ENCODE peak calls at places on chromosomes 3 and 15, in six cellular contexts. E, Q, G, D, O and R are unnamed samples. For H3K9me2, the result is how much of the 10 kb centered on the place peaks cover.

GRCh38 chr3:62332771-62333381 is 40.5 kb downstream of the FEZF2 start:
- DNase-seq in E (no peak), Q (peak), G (peak), D (peak), O (peak), R (peak)

GRCh38 chr15:52800852-52801747 is 11.0 kb upstream of the ONECUT1 start:
- DNase-seq in E (no peak), Q (no peak), G (no peak), D (no peak), O (peak), R (no peak)

GRCh38 chr3:147130461-147130860 is 275.9 kb downstream of the ZIC4 start:
- DNase-seq in E (no peak), Q (peak), G (no peak), D (no peak), O (no peak), R (no peak)

GRCh38 chr3:184583345-184584000 is 21.9 kb downstream of the EPHB3 start:
- DNase-seq in E (no peak), Q (no peak), G (no peak), D (peak), O (no peak), R (peak)

GRCh38 chr3:172367205-172368105 is 80.8 kb downstream of the GHSR start:
- DNase-seq in E (no peak), Q (no peak), G (no peak), D (no peak), O (no peak), R (peak)

GRCh38 chr15:45640610-45641009 is 5.8 kb downstream of the SQOR start:
- DNase-seq in E (peak), Q (peak), G (no peak), D (peak), O (no peak), R (no peak)

GRCh38 chr3:195184716-195185421 is 86.1 kb downstream of the XXYLT1 start:
- DNase-seq in E (no peak), Q (no peak), G (no peak), D (no peak), O (no peak), R (no peak)

GRCh38 chr3:143119974-143120715 is 574 bp downstream of the CHST2 start:
- DNase-seq in E (no peak), Q (no peak), G (peak), D (peak), O (peak), R (peak)

GRCh38 chr3:72031581-72031980 is 246.6 kb upstream of the PROK2 start:
- DNase-seq in E (no peak), Q (peak), G (no peak), D (no peak), O (no peak), R (no peak)

GRCh38 chr3:140629351-140630137 is 48.3 kb upstream of the TRIM42 start:
- DNase-seq in E (peak), Q (peak), G (no peak), D (peak), O (no peak), R (no peak)

GRCh38 chr3:64400706-64401105 is 175.4 kb upstream of the PRICKLE2 start:
- DNase-seq in E (no peak), Q (no peak), G (no peak), D (no peak), O (no peak), R (no peak)

GRCh38 chr15:28896944-28897343 is 11.2 kb downstream of the APBA2 start:
- DNase-seq in E (no peak), Q (peak), G (no peak), D (no peak), O (no peak), R (no peak)

GRCh38 chr3:129449279-129450115 is 9.5 kb downstream of the IFT122 start:
- DNase-seq in E (no peak), Q (no peak), G (no peak), D (no peak), O (peak), R (no peak)

GRCh38 chr3:158727499-158728377 is 4.5 kb downstream of the RARRES1 start:
- DNase-seq in E (peak), Q (peak), G (peak), D (peak), O (peak), R (peak)

GRCh38 chr3:11720220-11721113 is 76.8 kb upstream of the VGLL4 start:
- DNase-seq in E (peak), Q (peak), G (peak), D (peak), O (peak), R (peak)

GRCh38 chr3:134350861-134351311 is 23.4 kb downstream of the AMOTL2 start:
- DNase-seq in E (peak), Q (peak), G (no peak), D (no peak), O (no peak), R (no peak)

GRCh38 chr3:123150449-123150954 is 51.2 kb upstream of the SEC22A start:
- DNase-seq in E (no peak), Q (no peak), G (no peak), D (no peak), O (no peak), R (no peak)

GRCh38 chr15:25883860-25884259 is 20.7 kb upstream of the ATP10A start:
- DNase-seq in E (no peak), Q (peak), G (no peak), D (no peak), O (no peak), R (no peak)

GRCh38 chr15:43302155-43302554 is 28.2 kb downstream of the LCMT2 start:
- DNase-seq in E (no peak), Q (no peak), G (no peak), D (no peak), O (no peak), R (no peak)

GRCh38 chr3:133377396-133377795 is 22.5 kb upstream of the BFSP2 start:
- DNase-seq in E (no peak), Q (peak), G (peak), D (peak), O (peak), R (peak)

GRCh38 chr3:43034200-43034599 is 55.1 kb downstream of the GASK1A start:
- DNase-seq in E (no peak), Q (no peak), G (no peak), D (no peak), O (no peak), R (no peak)

GRCh38 chr3:71919572-71919971 is 134.6 kb upstream of the PROK2 start:
- DNase-seq in E (no peak), Q (no peak), G (no peak), D (no peak), O (no peak), R (no peak)

GRCh38 chr3:6860149-6860548 is 766 bp upstream of the GRM7 start:
- DNase-seq in E (no peak), Q (no peak), G (no peak), D (no peak), O (no peak), R (peak)

GRCh38 chr15:59105839-59106238 is 893 bp downstream of the CCNB2 start:
- DNase-seq in E (no peak), Q (peak), G (peak), D (no peak), O (peak), R (peak)

GRCh38 chr15:72421484-72421883 is 23.4 kb downstream of the TMEM202 start:
- DNase-seq in E (no peak), Q (no peak), G (no peak), D (no peak), O (no peak), R (no peak)

GRCh38 chr15:72426753-72427152 is 28.6 kb downstream of the TMEM202 start:
- DNase-seq in E (no peak), Q (no peak), G (no peak), D (no peak), O (no peak), R (no peak)

GRCh38 chr15:72420580-72420979 is 22.5 kb downstream of the TMEM202 start:
- DNase-seq in E (no peak), Q (no peak), G (no peak), D (no peak), O (no peak), R (no peak)

DNA sequence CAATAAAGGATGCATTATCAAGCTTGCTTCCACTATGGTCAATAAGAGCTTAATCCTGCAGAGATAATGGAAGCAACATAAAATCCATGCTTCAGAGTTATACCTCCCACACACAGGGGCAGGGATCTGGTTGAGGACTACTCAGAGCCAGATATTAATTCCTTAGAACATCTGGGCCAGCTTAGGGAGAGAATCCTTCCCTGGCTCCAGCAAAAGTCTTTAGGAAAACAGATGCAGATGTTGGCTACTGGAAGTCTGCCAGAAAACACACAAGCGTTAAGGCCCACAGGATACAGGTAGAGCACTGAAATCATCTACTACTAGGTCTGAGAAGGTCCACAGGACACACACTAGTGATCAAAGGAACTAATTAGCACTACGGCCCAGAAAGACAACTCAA is 25.2 kb downstream of the TMEM202 start:
- DNase-seq in E (no peak), Q (no peak), G (no peak), D (peak), O (no peak), R (no peak)
- H3K9me2 ChIP-seq in E (under half), Q (under half), G (under half), D (under half), O (under half), R (under half)

GRCh38 chr3:56954125-56954524 is 106.3 kb upstream of the SPATA12 start:
- DNase-seq in E (no peak), Q (no peak), G (no peak), D (no peak), O (no peak), R (no peak)

GRCh38 chr3:56958879-56959607 is 101.4 kb upstream of the SPATA12 start:
- DNase-seq in E (no peak), Q (no peak), G (peak), D (no peak), O (no peak), R (no peak)

GRCh38 chr3:56957520-56957919 is 102.9 kb upstream of the SPATA12 start:
- DNase-seq in E (no peak), Q (no peak), G (no peak), D (no peak), O (no peak), R (no peak)

GRCh38 chr3:56955551-56956131 is 104.8 kb upstream of the SPATA12 start:
- DNase-seq in E (no peak), Q (no peak), G (no peak), D (no peak), O (no peak), R (no peak)

DNA sequence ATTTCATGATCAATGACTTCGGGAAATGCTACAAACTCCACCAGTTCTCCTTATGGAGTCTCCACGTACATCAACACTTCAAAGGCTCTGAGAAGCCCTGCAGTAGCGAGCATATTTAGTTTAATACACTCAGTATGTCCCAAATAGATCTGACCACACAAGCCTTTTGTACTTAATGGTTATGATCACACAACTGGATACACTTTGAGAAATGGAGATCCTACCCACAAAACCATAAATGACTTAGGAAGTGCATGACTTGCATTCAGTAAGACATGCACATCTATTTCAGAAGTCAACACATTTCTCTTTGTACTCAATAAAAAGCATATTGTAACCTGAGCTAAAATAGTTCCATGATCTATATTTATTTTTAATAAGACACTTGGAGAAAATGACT is 103.6 kb upstream of the SPATA12 start:
- DNase-seq in E (no peak), Q (no peak), G (no peak), D (no peak), O (no peak), R (no peak)
- H3K9me2 ChIP-seq in E (under half), Q (under half), G (under half), D (under half), O (under half), R (under half)

GRCh38 chr15:79394231-79394630 is 37.9 kb upstream of the MINAR1 start:
- DNase-seq in E (no peak), Q (no peak), G (no peak), D (no peak), O (no peak), R (no peak)
- H3K9me2 ChIP-seq in E (under half), Q (under half), G (under half), D (under half), O (under half), R (under half)

GRCh38 chr3:159854500-159855124 is 134.0 kb upstream of the IL12A start:
- DNase-seq in E (peak), Q (peak), G (no peak), D (peak), O (no peak), R (no peak)

GRCh38 chr3:159853506-159853864 is 135.2 kb upstream of the IL12A start:
- DNase-seq in E (no peak), Q (no peak), G (no peak), D (no peak), O (no peak), R (no peak)

GRCh38 chr3:159856496-159857098 is 132.0 kb upstream of the IL12A start:
- DNase-seq in E (no peak), Q (no peak), G (no peak), D (no peak), O (no peak), R (peak)

GRCh38 chr3:159857840-159858239 is 130.8 kb upstream of the IL12A start:
- DNase-seq in E (no peak), Q (no peak), G (no peak), D (no peak), O (no peak), R (no peak)

GRCh38 chr3:159855599-159856495 is 132.8 kb upstream of the IL12A start:
- DNase-seq in E (no peak), Q (peak), G (no peak), D (no peak), O (no peak), R (peak)
- H3K9me2 ChIP-seq in E (under half), Q (under half), G (under half), D (under half), O (under half), R (under half)

GRCh38 chr15:88654430-88655102 is 15.8 kb downstream of the ISG20 start:
- DNase-seq in E (no peak), Q (no peak), G (no peak), D (no peak), O (no peak), R (no peak)
- H3K9me2 ChIP-seq in E (under half), Q (under half), G (under half), D (under half), O (under half), R (under half)

GRCh38 chr3:159948423-159949140 is 40.1 kb upstream of the IL12A start:
- DNase-seq in E (no peak), Q (peak), G (no peak), D (no peak), O (no peak), R (no peak)
- H3K9me2 ChIP-seq in E (under half), Q (under half), G (under half), D (under half), O (under half), R (under half)

GRCh38 chr3:128267541-128267940 is 114.3 kb downstream of the EEFSEC start:
- DNase-seq in E (peak), Q (no peak), G (no peak), D (no peak), O (no peak), R (no peak)
- H3K9me2 ChIP-seq in E (under half), Q (under half), G (under half), D (under half), O (under half), R (under half)